ENCODE peak calls at places on chromosomes 5 and 9, in ten cellular contexts. K is upper lobe of right lung, L is B cell, Y is GM23338, X is lower lobe of right lung, R is GM10248, I is colonic mucosa, O is AG10803, B is ovary, T is IMR-90. V is an unnamed sample.

GRCh38 chr5:80435476-80435875 is 27.6 kb downstream of the ZFYVE16 start:
- DNase-seq in K (no peak), L (no peak), Y (no peak), X (no peak), R (no peak), I (no peak), O (no peak), B (no peak), T (no peak), V (no peak)

GRCh38 chr5:102988459-102988858 is 131.5 kb downstream of the GIN1 start:
- DNase-seq in K (no peak), L (no peak), Y (no peak), X (no peak), R (no peak), I (no peak), O (no peak), B (no peak), T (no peak), V (no peak)

GRCh38 chr5:2006193-2006970 is 123.7 kb upstream of the IRX4 start:
- DNase-seq in K (no peak), L (no peak), Y (no peak), X (no peak), R (no peak), I (no peak), O (no peak), B (no peak), T (no peak), V (no peak)

GRCh38 chr5:11588803-11589202 is 315.4 kb downstream of the CTNND2 start:
- DNase-seq in K (no peak), L (no peak), Y (peak; percentile 82), X (no peak), R (no peak), I (no peak), O (no peak), B (no peak), T (no peak), V (no peak)

GRCh38 chr9:136791466-136792276 is 527 bp downstream of the TMEM141 start:
- DNase-seq in K (peak; percentile 89), L (peak; percentile 76), Y (peak; percentile 88), X (peak; percentile 84), R (peak; percentile 50), I (peak; percentile 86), O (no peak), B (peak; percentile 79), T (no peak), V (peak; percentile 63)

GRCh38 chr5:55316289-55316688 is 8.5 kb downstream of the MTREX start:
- DNase-seq in K (no peak), L (no peak), Y (no peak), X (no peak), R (no peak), I (no peak), O (no peak), B (no peak), T (no peak), V (no peak)

GRCh38 chr9:16029796-16030363 is 477.0 kb downstream of the CCDC171 start:
- DNase-seq in K (no peak), L (no peak), Y (no peak), X (no peak), R (no peak), I (no peak), O (no peak), B (no peak), T (no peak), V (no peak)

GRCh38 chr5:78758169-78758839 is 109.7 kb upstream of the LHFPL2 start:
- DNase-seq in K (no peak), L (peak; percentile 24), Y (no peak), X (no peak), R (peak; percentile 68), I (no peak), O (no peak), B (no peak), T (peak; percentile 84), V (peak; percentile 60)

GRCh38 chr5:135225856-135226560 is 173.0 kb downstream of the MACROH2A1 start:
- DNase-seq in K (peak; percentile 61), L (no peak), Y (peak; percentile 18), X (peak; percentile 43), R (no peak), I (no peak), O (no peak), B (peak; percentile 7), T (no peak), V (no peak)

GRCh38 chr9:115671236-115671770 is 482.3 kb upstream of the PAPPA start:
- DNase-seq in K (no peak), L (no peak), Y (no peak), X (no peak), R (no peak), I (no peak), O (peak; percentile 29), B (no peak), T (no peak), V (no peak)

GRCh38 chr5:154571325-154572035 is 93.5 kb upstream of the HAND1 start:
- DNase-seq in K (no peak), L (no peak), Y (peak; percentile 24), X (no peak), R (no peak), I (no peak), O (no peak), B (no peak), T (no peak), V (no peak)

GRCh38 chr5:154580422-154580821 is 102.4 kb upstream of the HAND1 start:
- DNase-seq in K (no peak), L (no peak), Y (no peak), X (no peak), R (no peak), I (no peak), O (no peak), B (no peak), T (no peak), V (no peak)

GRCh38 chr5:154577449-154577848 is 99.4 kb upstream of the HAND1 start:
- DNase-seq in K (no peak), L (no peak), Y (no peak), X (no peak), R (no peak), I (peak; percentile 27), O (no peak), B (no peak), T (no peak), V (no peak)

GRCh38 chr5:154573011-154573410 is 95.0 kb upstream of the HAND1 start:
- DNase-seq in K (no peak), L (no peak), Y (no peak), X (no peak), R (no peak), I (no peak), O (no peak), B (no peak), T (no peak), V (no peak)

DNA sequence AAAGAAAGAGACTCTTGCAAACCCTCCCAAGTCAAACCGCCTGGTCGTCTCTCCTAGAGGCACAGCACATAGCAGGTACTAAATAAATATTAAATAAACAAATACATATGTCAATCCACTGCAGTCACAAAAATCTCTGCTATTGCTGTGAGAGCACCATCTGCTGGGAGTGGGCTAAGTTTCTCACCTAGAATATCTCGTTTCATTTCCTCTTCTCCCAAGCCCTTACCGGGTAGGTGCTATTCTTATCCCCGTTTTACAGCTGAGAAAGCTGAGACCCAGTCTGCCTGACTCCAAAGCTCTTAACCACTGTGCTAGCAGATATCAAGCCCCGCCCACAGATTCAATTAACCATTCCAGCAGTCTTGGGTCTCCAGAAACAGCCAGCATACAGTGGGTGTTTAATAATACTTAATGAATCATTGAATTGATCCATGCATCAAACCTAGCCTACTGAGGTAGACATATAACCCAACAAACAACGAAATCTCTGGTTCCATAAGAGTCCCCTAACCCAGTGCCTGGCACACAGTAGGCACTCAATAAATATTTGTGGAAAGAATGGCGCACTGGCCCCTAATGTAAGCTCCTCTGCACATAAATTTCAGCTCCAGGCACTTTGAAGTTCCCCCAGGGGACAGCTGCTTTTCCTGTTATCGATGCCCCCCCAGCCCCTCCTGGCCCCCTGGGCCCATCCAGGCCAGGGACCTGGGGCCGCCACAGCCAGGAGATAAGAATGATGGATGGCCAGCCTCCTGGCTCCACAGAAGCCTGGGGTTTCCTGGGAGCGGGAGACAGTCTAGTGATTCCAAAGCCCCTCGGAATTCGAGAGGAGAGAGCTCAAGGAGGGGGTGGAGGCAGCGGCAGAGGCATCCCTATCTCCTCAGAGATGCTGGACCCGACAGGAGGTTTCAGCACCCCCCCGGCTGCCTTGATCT is 98.1 kb upstream of the HAND1 start:
- DNase-seq in K (no peak), L (peak; percentile 51), Y (peak; percentile 35), X (no peak), R (peak; percentile 76), I (no peak), O (no peak), B (no peak), T (no peak), V (peak; percentile 76)
- TF ChIP-seq CTCF in K (peak; percentile 8), L (no peak), Y (peak; percentile 31), X (no peak), R (peak; percentile 25), I (no peak), O (no peak), B (no peak), T (no peak), V (peak; percentile 54)

DNA sequence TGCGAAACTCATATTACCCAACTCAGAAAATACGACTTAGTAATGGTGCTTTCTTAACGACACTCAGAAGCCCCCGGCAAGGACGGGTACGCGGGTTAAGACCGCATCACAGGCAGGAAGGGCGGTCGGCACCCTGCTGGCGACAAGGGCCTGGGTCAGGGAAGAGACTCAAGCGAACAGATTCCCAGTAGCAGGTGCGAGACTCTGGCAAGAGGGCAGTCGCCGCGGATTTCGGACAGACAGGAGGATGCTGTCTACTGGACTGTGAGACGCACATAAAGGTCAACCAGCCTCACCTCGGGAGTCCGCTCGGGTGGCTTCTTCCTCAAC is 398 bp downstream of the RAPGEF6 start:
- DNase-seq in K (no peak), L (peak; percentile 47), Y (peak; percentile 89), X (no peak), R (peak; percentile 21), I (peak; percentile 68), O (peak; percentile 49), B (no peak), T (peak; percentile 46), V (no peak)
- TF ChIP-seq CTCF in K (no peak), L (peak; percentile 36), Y (no peak), X (no peak), R (no peak), I (no peak), O (peak; percentile 31), B (no peak), T (no peak), V (no peak)

DNA sequence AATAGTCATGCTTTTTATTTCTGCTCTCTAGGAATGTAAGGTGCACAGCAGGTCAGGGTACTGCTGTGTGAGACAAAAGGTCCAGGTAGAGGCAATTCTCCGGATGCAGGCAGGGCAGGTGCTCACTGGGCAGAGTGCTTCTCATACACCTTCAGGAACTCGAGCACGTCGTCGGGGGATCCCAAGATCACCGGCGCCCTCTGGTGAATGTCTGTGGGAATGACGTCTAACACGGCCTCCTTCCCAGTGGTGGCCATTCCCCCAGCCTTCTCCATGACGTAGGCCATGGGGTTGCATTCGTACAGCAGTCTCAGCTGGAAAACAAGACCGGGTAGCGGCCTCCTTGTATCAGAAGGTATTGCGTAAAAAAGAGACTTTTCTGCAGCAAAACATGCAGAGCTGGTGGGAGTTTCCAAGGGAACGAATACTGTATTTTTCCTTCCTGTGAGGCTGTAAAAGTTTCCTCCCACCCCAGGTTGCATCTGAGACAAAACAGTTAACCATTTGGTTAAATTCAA is 9.7 kb upstream of the FBP2 start:
- DNase-seq in K (peak; percentile 77), L (peak; percentile 83), Y (peak; percentile 93), X (peak; percentile 74), R (peak; percentile 86), I (peak; percentile 93), O (peak; percentile 43), B (peak; percentile 49), T (peak; percentile 61), V (peak; percentile 88)
- TF ChIP-seq CTCF in K (peak; percentile 64), L (peak; percentile 72), Y (peak; percentile 66), X (peak; percentile 59), R (peak; percentile 77), I (peak; percentile 71), O (peak; percentile 51), B (no peak), T (peak; percentile 60), V (peak; percentile 73)

GRCh38 chr9:26863074-26863473 is 29.5 kb downstream of the CAAP1 start:
- DNase-seq in K (no peak), L (no peak), Y (peak; percentile 62), X (no peak), R (no peak), I (no peak), O (peak; percentile 6), B (no peak), T (peak; percentile 2), V (no peak)
- TF ChIP-seq CTCF in K (no peak), L (no peak), Y (peak; percentile 57), X (peak; percentile 16), R (no peak), I (no peak), O (peak; percentile 45), B (no peak), T (peak; percentile 28), V (no peak)

V was measured in GM13976.